ENCODE peak calls at places on chromosomes 16 and 17, in five cellular contexts. R is fibroblast of lung, V is tibial artery, J is GM13976, N is OCI-LY7. D is an unnamed sample.

GRCh38 chr17:44935116-44935515 is 12.5 kb downstream of the KIF18B start:
- DNase-seq in R (no peak), V (peak), J (no peak), N (no peak), D (no peak)

GRCh38 chr16:16857012-16857411 is 478.1 kb downstream of the NPIPA7 start:
- DNase-seq in R (no peak), V (no peak), J (no peak), N (no peak), D (no peak)

GRCh38 chr17:57356153-57356721 is 99.9 kb downstream of the MSI2 start:
- DNase-seq in R (no peak), V (no peak), J (no peak), N (peak), D (no peak)

GRCh38 chr17:40794466-40794865 is 5.3 kb downstream of the KRT28 start:
- DNase-seq in R (no peak), V (no peak), J (no peak), N (no peak), D (no peak)

GRCh38 chr17:75822800-75823166 is 21.4 kb downstream of the UNC13D start:
- DNase-seq in R (no peak), V (no peak), J (no peak), N (no peak), D (no peak)

GRCh38 chr16:67447508-67448076 is 16.7 kb downstream of the HSD11B2 start:
- DNase-seq in R (no peak), V (no peak), J (peak), N (peak), D (no peak)

GRCh38 chr16:66434619-66435430 is 7.7 kb downstream of the BEAN1 start:
- DNase-seq in R (no peak), V (no peak), J (no peak), N (no peak), D (no peak)

GRCh38 chr16:69349508-69349907 is 2.1 kb downstream of the TMED6 start:
- DNase-seq in R (no peak), V (no peak), J (no peak), N (no peak), D (no peak)

GRCh38 chr17:64154321-64155089 is 24.6 kb upstream of the ERN1 start:
- DNase-seq in R (no peak), V (peak), J (no peak), N (no peak), D (no peak)

GRCh38 chr17:55458977-55459376 is 37.3 kb upstream of the MMD start:
- DNase-seq in R (peak), V (no peak), J (no peak), N (no peak), D (no peak)

GRCh38 chr17:32746698-32747097 is 130.2 kb downstream of the MYO1D start:
- DNase-seq in R (peak), V (no peak), J (no peak), N (no peak), D (no peak)

GRCh38 chr17:19348806-19349205 is 13.7 kb downstream of the B9D1 start:
- DNase-seq in R (no peak), V (no peak), J (no peak), N (no peak), D (no peak)

GRCh38 chr16:14268073-14268472 is 197.0 kb downstream of the MRTFB start:
- DNase-seq in R (no peak), V (no peak), J (no peak), N (no peak), D (no peak)
- TF ChIP-seq CTCF in R (no peak), V (no peak), J (no peak), N (no peak), D (no peak)

DNA sequence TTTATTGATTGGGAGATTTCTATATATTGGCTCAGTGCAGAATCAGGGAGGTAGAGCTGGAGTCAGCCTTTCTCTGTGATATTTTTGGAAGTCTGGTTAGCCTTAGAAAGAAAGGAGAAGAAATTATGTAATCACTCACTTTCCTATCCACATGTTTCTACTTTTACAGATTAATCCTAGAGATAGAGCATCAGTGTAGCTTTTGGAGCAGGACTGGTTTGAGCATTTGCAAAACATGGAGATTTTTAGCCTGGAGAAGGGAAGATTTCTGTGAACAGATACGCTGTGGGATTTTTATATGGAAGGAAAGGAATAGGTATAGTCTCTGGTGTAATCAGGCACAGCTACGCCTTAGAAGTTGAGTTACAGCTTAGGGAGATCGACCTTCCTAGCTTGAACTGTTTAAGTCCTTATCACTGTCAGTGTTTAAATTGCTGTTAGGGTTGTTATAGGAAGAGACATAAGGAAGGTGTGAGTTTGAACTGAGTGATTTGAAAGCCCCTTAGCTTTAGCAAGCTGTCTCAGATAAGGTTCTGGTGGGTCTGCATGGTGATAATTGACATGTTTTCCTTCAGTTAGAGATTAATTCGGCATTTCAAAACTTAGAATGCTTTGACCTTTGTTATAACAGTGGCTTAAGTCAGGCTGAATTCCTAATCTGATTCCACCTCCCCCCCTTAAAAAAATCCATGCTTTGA is 20.5 kb downstream of the METTL9 start:
- DNase-seq in R (no peak), V (no peak), J (no peak), N (no peak), D (no peak)
- TF ChIP-seq CTCF in R (no peak), V (no peak), J (no peak), N (no peak), D (no peak)

GRCh38 chr17:47896672-47897490 is 845 bp downstream of the SP2 start:
- DNase-seq in R (peak), V (no peak), J (no peak), N (peak), D (no peak)

GRCh38 chr17:47897561-47897960 is 1.5 kb downstream of the SP2 start:
- DNase-seq in R (peak), V (no peak), J (no peak), N (no peak), D (no peak)

GRCh38 chr17:47895856-47896671 is at the start of gene SP2:
- DNase-seq in R (peak), V (peak), J (peak), N (peak), D (peak)

GRCh38 chr17:47894498-47895253 is 1.4 kb upstream of the SP2 start:
- DNase-seq in R (no peak), V (no peak), J (no peak), N (peak), D (no peak)

DNA sequence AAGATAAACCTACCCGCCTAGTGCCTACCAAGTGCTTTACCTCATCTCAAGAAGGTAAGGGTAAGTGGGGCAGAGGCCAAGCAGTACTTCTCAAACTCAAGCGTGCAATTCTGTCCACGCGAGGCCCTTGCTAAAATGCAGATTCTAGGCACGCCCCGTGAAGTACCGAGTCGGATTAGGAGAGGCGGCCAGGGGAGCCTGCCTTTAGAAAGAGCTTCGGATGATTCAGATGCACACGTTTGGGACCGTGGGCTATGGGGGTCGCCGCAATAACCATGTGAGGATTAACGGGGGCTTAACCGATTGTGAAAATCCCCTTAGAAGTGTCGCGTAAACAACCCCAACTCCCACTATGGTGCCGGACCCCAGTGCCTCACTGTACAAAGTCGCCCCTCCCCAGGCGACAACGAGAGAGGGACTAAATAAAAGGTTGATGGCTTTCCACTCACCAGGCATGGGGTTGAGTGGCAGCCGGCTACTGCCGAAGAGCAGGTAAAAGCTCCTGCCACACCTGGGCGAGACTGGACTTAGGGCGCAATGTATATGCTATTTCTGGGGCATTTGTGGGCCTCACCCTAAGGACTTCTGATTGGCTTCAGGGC is 681 bp upstream of the SP2 start:
- DNase-seq in R (peak), V (no peak), J (no peak), N (peak), D (no peak)
- TF ChIP-seq CTCF in R (no peak), V (no peak), J (no peak), N (no peak), D (no peak)

GRCh38 chr16:27920391-27920891 is 143.1 kb downstream of the GSG1L start:
- DNase-seq in R (no peak), V (no peak), J (no peak), N (no peak), D (no peak)
- TF ChIP-seq CTCF in R (no peak), V (no peak), J (no peak), N (no peak), D (peak)

DNA sequence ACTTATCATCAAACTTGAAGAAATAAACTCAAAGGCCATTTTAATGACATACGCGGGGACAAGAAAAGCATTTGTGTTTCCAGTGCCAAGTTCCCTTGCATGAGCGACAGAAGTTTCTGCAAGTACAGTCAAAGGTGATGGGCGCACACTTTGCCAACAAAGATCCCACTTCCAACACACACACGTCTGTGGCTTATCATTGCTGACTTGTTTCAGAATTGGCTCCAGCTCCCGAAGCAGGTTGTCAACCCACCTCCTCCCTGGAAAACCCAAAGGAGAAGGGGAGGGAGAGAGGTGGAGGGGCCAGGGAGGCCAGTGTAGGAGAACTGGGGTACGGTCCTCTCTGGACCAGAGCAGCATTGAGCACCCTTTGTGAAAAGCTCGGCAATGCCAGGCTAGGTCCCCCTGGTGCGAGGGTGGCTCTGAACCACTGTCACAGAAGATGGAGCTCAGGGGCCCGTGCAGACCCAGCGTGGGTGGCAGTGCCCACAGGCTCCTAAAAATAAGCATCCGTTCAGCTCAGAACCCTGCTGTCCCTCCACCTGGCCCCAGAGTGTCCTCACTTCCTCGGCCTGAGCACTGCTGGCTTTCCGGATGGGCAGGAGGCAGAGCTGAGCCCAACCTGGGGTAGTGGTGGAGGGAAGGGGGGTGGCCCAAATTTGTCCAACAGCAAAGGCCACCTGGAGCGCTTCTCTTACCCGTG is 33.2 kb downstream of the RBFOX3 start:
- DNase-seq in R (no peak), V (no peak), J (no peak), N (no peak), D (no peak)
- TF ChIP-seq CTCF in R (no peak), V (no peak), J (no peak), N (no peak), D (no peak)